ENCODE peak calls at places on chromosomes 13 and 19, in nine cellular contexts. Z is heart right ventricle; L is kidney; P is AG09309; G is K562; W is cardiac fibroblast; I is foreskin fibroblast; J is lower leg skin; B is CD8-positive, alpha-beta T cell. M is an unnamed sample.

GRCh38 chr13:34435338-34435737 is 506.7 kb upstream of the NBEA start:
- DNase-seq in J (no peak), W (peak; percentile 22), I (peak; percentile 93), P (peak; percentile 47), L (no peak), B (no peak), Z (no peak), G (no peak), M (no peak)

GRCh38 chr13:44668707-44669106 is 92.6 kb upstream of the TSC22D1 start:
- DNase-seq in B (no peak), P (no peak), Z (no peak), G (no peak), L (no peak), J (no peak), W (peak; percentile 53), I (peak; percentile 30), M (no peak)

GRCh38 chr13:50940509-50940908 is 30.9 kb downstream of the RNASEH2B start:
- DNase-seq in Z (no peak), B (no peak), J (no peak), W (no peak), P (no peak), G (no peak), I (no peak), L (no peak), M (no peak)

GRCh38 chr19:8615022-8615421 is 4.5 kb upstream of the ADAMTS10 start:
- DNase-seq in P (no peak), W (no peak), I (no peak), G (no peak), L (no peak), Z (no peak), J (no peak), B (no peak), M (no peak)

GRCh38 chr13:59394526-59394925 is 769.2 kb downstream of the DIAPH3 start:
- DNase-seq in J (no peak), L (no peak), Z (no peak), W (no peak), P (no peak), I (no peak), G (no peak), B (no peak), M (no peak)

GRCh38 chr13:42981317-42981716 is 10.7 kb downstream of the EPSTI1 start:
- DNase-seq in W (peak; percentile 50), I (peak; percentile 62), G (no peak), L (no peak), Z (no peak), J (no peak), B (no peak), P (no peak), M (no peak)

GRCh38 chr13:23505007-23505406 is 65.2 kb upstream of the TNFRSF19 start:
- DNase-seq in B (no peak), G (no peak), Z (peak; percentile 29), I (peak; percentile 71), P (no peak), W (peak; percentile 34), L (no peak), J (no peak), M (no peak)

GRCh38 chr19:34135033-34135370 is 37.3 kb upstream of the LSM14A start:
- DNase-seq in P (no peak), W (no peak), B (no peak), I (no peak), L (no peak), J (peak; percentile 70), G (no peak), Z (no peak), M (no peak)

GRCh38 chr13:29573190-29573589 is 22.3 kb downstream of the SLC7A1 start:
- DNase-seq in Z (no peak), P (no peak), B (no peak), W (peak; percentile 38), J (peak; percentile 91), L (no peak), I (peak; percentile 62), G (no peak), M (no peak)

GRCh38 chr13:20053016-20053415 is 94.5 kb downstream of the ZMYM2 start:
- DNase-seq in P (peak; percentile 37), I (no peak), G (no peak), Z (peak; percentile 38), J (no peak), W (peak; percentile 6), B (no peak), L (no peak), M (no peak)

GRCh38 chr13:22934744-22935523 is 245.8 kb upstream of the SGCG start:
- DNase-seq in G (no peak), J (no peak), W (no peak), Z (no peak), B (no peak), P (no peak), I (no peak), L (no peak), M (no peak)

GRCh38 chr19:5767949-5768348 is 16.6 kb downstream of the PRR22 start:
- DNase-seq in Z (no peak), G (no peak), J (no peak), P (no peak), L (no peak), I (no peak), W (no peak), B (no peak), M (no peak)

GRCh38 chr13:20782116-20782708 is 8.5 kb upstream of the EEF1AKMT1 start:
- DNase-seq in B (no peak), L (no peak), G (no peak), I (no peak), W (no peak), J (no peak), P (no peak), Z (no peak), M (no peak)

GRCh38 chr13:58476176-58476575 is 844.6 kb downstream of the PCDH17 start:
- DNase-seq in G (no peak), P (no peak), L (no peak), W (no peak), B (no peak), J (no peak), I (no peak), Z (no peak), M (no peak)

GRCh38 chr19:17544418-17544817 is 11.0 kb upstream of the COLGALT1 start:
- DNase-seq in P (no peak), J (no peak), I (no peak), L (peak; percentile 42), W (no peak), B (no peak), G (no peak), Z (no peak), M (no peak)

GRCh38 chr19:48844472-48844871 is 8.2 kb upstream of the HSD17B14 start:
- DNase-seq in B (no peak), P (no peak), L (no peak), G (peak; percentile 76), I (peak; percentile 75), Z (no peak), W (peak; percentile 59), J (no peak), M (no peak)

GRCh38 chr13:50635504-50635903 is 208.0 kb downstream of the DLEU7 start:
- DNase-seq in L (no peak), P (no peak), J (no peak), B (no peak), I (peak; percentile 65), Z (peak; percentile 39), W (peak; percentile 85), G (no peak), M (no peak)

GRCh38 chr13:79776538-79776937 is 295.6 kb downstream of the NDFIP2 start:
- DNase-seq in P (no peak), Z (no peak), G (no peak), I (peak; percentile 68), W (peak; percentile 23), L (no peak), J (no peak), B (no peak), M (no peak)

DNA sequence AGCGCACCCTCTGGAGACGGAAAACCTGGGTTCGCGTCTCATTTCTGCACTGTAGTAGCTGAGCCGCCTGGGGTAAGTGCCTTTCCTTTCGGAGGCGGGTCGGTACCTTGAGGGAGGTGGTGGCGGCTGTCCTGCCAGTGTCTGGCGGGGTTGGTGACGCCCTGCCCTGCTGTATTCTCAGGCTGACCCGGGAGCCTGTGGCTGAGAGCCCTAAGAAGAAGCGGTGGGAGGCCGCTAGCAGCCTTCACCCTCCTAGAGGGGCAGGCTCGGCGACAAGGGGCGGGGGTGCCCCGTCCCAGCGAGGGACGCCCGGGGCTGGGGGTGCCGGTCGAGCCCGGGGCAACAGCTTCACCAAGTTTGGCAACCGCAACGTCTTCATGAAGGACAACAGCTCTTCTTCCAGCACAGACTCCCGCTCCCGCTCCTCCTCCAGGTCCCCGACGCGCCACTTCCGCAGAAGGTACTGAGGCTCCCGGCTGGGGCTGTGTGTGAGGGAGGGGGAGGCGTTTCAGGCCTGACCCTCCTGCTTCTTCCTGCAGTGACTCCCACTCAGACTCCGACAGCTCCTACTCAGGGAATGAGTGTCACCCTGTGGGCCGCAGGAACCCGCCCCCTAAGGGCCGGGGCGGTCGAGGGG is 6.9 kb downstream of the LENG8 start:
- DNase-seq in Z (no peak), G (peak; percentile 19), J (peak; percentile 81), L (peak; percentile 73), W (no peak), B (no peak), P (no peak), I (no peak), M (no peak)
- H3K4me3 ChIP-seq in Z (no peak overlapping the region), G (no peak overlapping the region), J (no peak overlapping the region), L (no peak overlapping the region), W (no peak overlapping the region), B (no peak overlapping the region), P (no peak overlapping the region), I (no peak overlapping the region), M (no peak overlapping the region)

DNA sequence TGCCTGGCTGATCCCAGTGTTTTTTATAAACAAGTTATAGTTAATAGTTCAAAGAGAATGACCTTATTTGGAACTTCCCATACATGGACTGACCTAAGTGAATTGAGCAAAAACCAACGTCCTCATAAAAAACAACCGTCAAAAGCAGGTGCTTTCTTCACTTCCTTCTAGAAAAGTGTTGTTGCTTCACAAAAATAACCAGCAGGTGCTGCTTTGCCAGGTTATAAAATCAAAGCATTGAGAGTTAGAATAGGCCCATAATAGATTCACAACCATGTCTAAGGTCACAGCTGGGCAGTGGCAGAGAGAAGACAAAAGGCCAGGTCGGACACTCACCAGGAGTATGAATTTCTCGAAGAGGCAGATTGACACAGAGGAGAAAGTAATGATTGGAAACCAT is 9.5 kb downstream of the RUBCNL start:
- DNase-seq in B (no peak), L (no peak), G (no peak), P (no peak), J (no peak), I (no peak), W (no peak), Z (no peak), M (no peak)
- H3K4me3 ChIP-seq in B (no peak overlapping the region), L (no peak overlapping the region), G (no peak overlapping the region), P (no peak overlapping the region), J (no peak overlapping the region), I (no peak overlapping the region), W (no peak overlapping the region), Z (no peak overlapping the region), M (no peak overlapping the region)

GRCh38 chr19:1000591-1001537 is 645 bp downstream of the GRIN3B start:
- DNase-seq in P (no peak), G (no peak), B (no peak), Z (no peak), J (no peak), I (no peak), L (peak; percentile 81), W (no peak), M (no peak)
- H3K4me3 ChIP-seq in P (no peak overlapping the region), G (no peak overlapping the region), B (no peak overlapping the region), Z (peak overlapping the region; percentile 5), J (no peak overlapping the region), I (peak overlapping the region; percentile 18), L (no peak overlapping the region), W (no peak overlapping the region), M (peak overlapping the region; percentile 22)

DNA sequence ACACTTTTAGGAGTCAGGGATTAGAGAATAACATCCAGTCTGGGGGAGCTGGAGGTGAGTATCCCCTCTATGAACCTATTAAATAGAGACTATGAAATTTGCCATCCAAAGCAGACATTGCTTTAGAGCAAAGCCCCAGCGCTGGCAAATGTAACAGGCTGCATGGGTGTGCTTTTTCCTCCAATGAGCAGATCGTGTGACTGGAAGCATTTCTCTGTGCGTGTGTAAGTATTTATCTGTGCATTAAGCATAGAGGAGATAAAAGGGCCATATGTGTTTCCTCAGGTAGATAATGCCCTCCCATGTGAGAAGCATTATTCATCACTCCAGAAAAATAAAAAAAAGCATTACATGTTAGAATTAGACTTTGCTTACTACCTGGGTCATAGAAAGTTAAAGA is 924 bp downstream of the TNFSF13B start:
- DNase-seq in P (no peak), J (no peak), B (no peak), Z (no peak), I (no peak), G (no peak), L (no peak), W (no peak), M (no peak)
- H3K4me3 ChIP-seq in P (peak overlapping the region; percentile 39), J (no peak overlapping the region), B (peak overlapping the region; percentile 43), Z (peak overlapping the region; percentile 50), I (peak overlapping the region; percentile 40), G (peak overlapping the region; percentile 17), L (peak overlapping the region; percentile 64), W (peak overlapping the region; percentile 47), M (no peak overlapping the region)

M was measured in RWPE2.